ENCODE peak calls at places on chromosome 19, in ten cellular contexts. L is GM23338; Z is HFF-Myc; O is ecto neural progenitor cell; Q is stimulated activated CD4-positive, alpha-beta T cell treated with anti-CD3 and anti-CD28 coated beads, Interleukin-15, amount 100 ng/mL, for 24 hours; B is activated CD4-positive, alpha-beta T cell treated with anti-CD3 and anti-CD28 coated beads, Interleukin-2, amount 10 ng/mL, durations not matched to agents 7 days and 5 days; K is NCI-H446; J is endothelial cell; X is activated CD4-positive, CD25-positive, alpha-beta regulatory T cell; E is SIG-M5. V is an unnamed sample.

GRCh38 chr19:14467816-14468215 is 7.3 kb downstream of the PTGER1 start:
- DNase-seq in L (no peak), Z (no peak), O (no peak), Q (no peak), B (no peak), K (no peak), J (no peak), X (no peak), E (no peak), V (no peak)

GRCh38 chr19:18648971-18649310 is 12.1 kb downstream of the KLHL26 start:
- DNase-seq in L (no peak), Z (no peak), O (no peak), Q (no peak), B (no peak), K (no peak), J (no peak), X (no peak), E (no peak), V (no peak)

GRCh38 chr19:1074512-1075283 is 7.7 kb downstream of the ARHGAP45 start:
- DNase-seq in L (no peak), Z (no peak), O (no peak), Q (peak; percentile 91), B (peak; percentile 95), K (peak; percentile 86), J (no peak), X (peak; percentile 95), E (no peak), V (peak; percentile 91)

GRCh38 chr19:4597278-4597974 is 37.9 kb upstream of the SEMA6B start:
- DNase-seq in L (no peak), Z (no peak), O (no peak), Q (no peak), B (no peak), K (no peak), J (no peak), X (no peak), E (no peak), V (no peak)

GRCh38 chr19:12969292-12969988 is at the start of gene DAND5:
- DNase-seq in L (peak; percentile 34), Z (no peak), O (peak; percentile 46), Q (no peak), B (no peak), K (peak; percentile 54), J (no peak), X (no peak), E (no peak), V (no peak)

GRCh38 chr19:19642506-19643157 is 825 bp downstream of the GMIP start:
- DNase-seq in L (no peak), Z (no peak), O (no peak), Q (peak; percentile 70), B (peak; percentile 42), K (no peak), J (no peak), X (no peak), E (no peak), V (peak; percentile 57)

GRCh38 chr19:49396738-49397505 is 8.9 kb downstream of the KASH5 start:
- DNase-seq in L (no peak), Z (no peak), O (no peak), Q (no peak), B (no peak), K (no peak), J (no peak), X (no peak), E (no peak), V (no peak)

GRCh38 chr19:39970424-39970673 is 616 bp upstream of the PSMC4 start:
- DNase-seq in L (no peak), Z (no peak), O (no peak), Q (no peak), B (no peak), K (no peak), J (no peak), X (no peak), E (no peak), V (no peak)

GRCh38 chr19:18644144-18645034 is 7.6 kb downstream of the KLHL26 start:
- DNase-seq in L (no peak), Z (no peak), O (no peak), Q (no peak), B (no peak), K (no peak), J (no peak), X (no peak), E (peak; percentile 43), V (no peak)

GRCh38 chr19:28351761-28352160 is 861.2 kb downstream of the UQCRFS1 start:
- DNase-seq in L (no peak), Z (no peak), O (no peak), Q (no peak), B (no peak), K (no peak), J (no peak), X (no peak), E (no peak), V (no peak)

GRCh38 chr19:35379992-35380391 is 9.1 kb downstream of the GPR42 start:
- DNase-seq in L (no peak), Z (no peak), O (peak; percentile 21), Q (no peak), B (no peak), K (no peak), J (no peak), X (no peak), E (no peak), V (no peak)

GRCh38 chr19:48815870-48816501 is 5.2 kb upstream of the BCAT2 start:
- DNase-seq in L (peak; percentile 63), Z (no peak), O (no peak), Q (no peak), B (no peak), K (no peak), J (no peak), X (no peak), E (no peak), V (no peak)

GRCh38 chr19:10205636-10206035 is 10.9 kb upstream of the DNMT1 start:
- DNase-seq in L (no peak), Z (no peak), O (no peak), Q (no peak), B (no peak), K (no peak), J (no peak), X (no peak), E (no peak), V (no peak)

GRCh38 chr19:594265-594870 is 4.7 kb downstream of the HCN2 start:
- DNase-seq in L (no peak), Z (no peak), O (no peak), Q (no peak), B (no peak), K (no peak), J (no peak), X (no peak), E (no peak), V (no peak)

V was measured in activated naive CD8-positive, alpha-beta T cell treated with anti-CD3 and anti-CD28 coated beads, Interleukin-2, amount 10 ng/mL, durations not matched to agents 7 days and 5 days.